ENCODE peak calls at places on chromosomes 13 and 19, in nine cellular contexts. One of them, this sample, is unnamed.

GRCh38 chr13:44855860-44856259 is 133.4 kb downstream of the NUFIP1 start:
- DNase-seq in H1: no peak
- DNase-seq in GM12891: no peak
- DNase-seq in HL-60: no peak
- DNase-seq in suprapubic skin: no peak
- DNase-seq in HCT116: no peak
- DNase-seq in transverse colon: no peak
- DNase-seq in breast epithelium: no peak
- DNase-seq in endothelial cell of umbilical vein: no peak
- DNase-seq in this sample: no peak

GRCh38 chr19:47095707-47096704 is 17.6 kb downstream of the ZC3H4 start:
- DNase-seq in GM12891: no peak
- DNase-seq in endothelial cell of umbilical vein: no peak
- DNase-seq in breast epithelium: peak
- DNase-seq in suprapubic skin: peak
- DNase-seq in H1: no peak
- DNase-seq in transverse colon: peak
- DNase-seq in HCT116: peak
- DNase-seq in HL-60: peak
- DNase-seq in this sample: peak

GRCh38 chr13:77833331-77833863 is 85.2 kb downstream of the EDNRB start:
- DNase-seq in HCT116: no peak
- DNase-seq in H1: no peak
- DNase-seq in endothelial cell of umbilical vein: no peak
- DNase-seq in transverse colon: no peak
- DNase-seq in suprapubic skin: no peak
- DNase-seq in GM12891: no peak
- DNase-seq in breast epithelium: no peak
- DNase-seq in HL-60: peak
- DNase-seq in this sample: no peak

GRCh38 chr19:19217110-19217509 is 5.4 kb downstream of the NCAN start:
- DNase-seq in suprapubic skin: no peak
- DNase-seq in transverse colon: no peak
- DNase-seq in GM12891: no peak
- DNase-seq in breast epithelium: no peak
- DNase-seq in HL-60: no peak
- DNase-seq in H1: no peak
- DNase-seq in HCT116: peak
- DNase-seq in endothelial cell of umbilical vein: no peak
- DNase-seq in this sample: no peak

GRCh38 chr19:33395561-33396550 is 22.3 kb downstream of the CEBPG start:
- DNase-seq in endothelial cell of umbilical vein: no peak
- DNase-seq in HL-60: no peak
- DNase-seq in GM12891: no peak
- DNase-seq in transverse colon: no peak
- DNase-seq in H1: no peak
- DNase-seq in breast epithelium: no peak
- DNase-seq in suprapubic skin: peak
- DNase-seq in HCT116: no peak
- DNase-seq in this sample: peak

GRCh38 chr19:39740395-39740794 is 2.6 kb upstream of the CLC start:
- DNase-seq in transverse colon: no peak
- DNase-seq in endothelial cell of umbilical vein: no peak
- DNase-seq in GM12891: no peak
- DNase-seq in suprapubic skin: no peak
- DNase-seq in H1: no peak
- DNase-seq in HL-60: no peak
- DNase-seq in breast epithelium: no peak
- DNase-seq in HCT116: no peak
- DNase-seq in this sample: no peak

GRCh38 chr13:39918837-39919236 is 263.4 kb downstream of the COG6 start:
- DNase-seq in HL-60: no peak
- DNase-seq in GM12891: no peak
- DNase-seq in breast epithelium: no peak
- DNase-seq in transverse colon: no peak
- DNase-seq in H1: no peak
- DNase-seq in suprapubic skin: no peak
- DNase-seq in endothelial cell of umbilical vein: no peak
- DNase-seq in HCT116: no peak
- DNase-seq in this sample: no peak

GRCh38 chr19:55493650-55494171 is 5.5 kb downstream of the SSC5D start:
- DNase-seq in transverse colon: no peak
- DNase-seq in endothelial cell of umbilical vein: no peak
- DNase-seq in breast epithelium: no peak
- DNase-seq in HCT116: no peak
- DNase-seq in GM12891: no peak
- DNase-seq in suprapubic skin: peak
- DNase-seq in H1: no peak
- DNase-seq in HL-60: no peak
- DNase-seq in this sample: peak

GRCh38 chr19:13181747-13182388 is 31.7 kb downstream of the IER2 start:
- DNase-seq in suprapubic skin: no peak
- DNase-seq in H1: no peak
- DNase-seq in endothelial cell of umbilical vein: peak
- DNase-seq in HL-60: peak
- DNase-seq in GM12891: no peak
- DNase-seq in transverse colon: peak
- DNase-seq in breast epithelium: peak
- DNase-seq in HCT116: no peak
- DNase-seq in this sample: no peak

GRCh38 chr13:36774895-36775294 is 44.1 kb upstream of the RFXAP start:
- DNase-seq in GM12891: no peak
- DNase-seq in H1: no peak
- DNase-seq in transverse colon: no peak
- DNase-seq in HL-60: no peak
- DNase-seq in HCT116: no peak
- DNase-seq in suprapubic skin: no peak
- DNase-seq in breast epithelium: no peak
- DNase-seq in endothelial cell of umbilical vein: peak
- DNase-seq in this sample: no peak

GRCh38 chr19:18478545-18479311 is 40.8 kb upstream of the ISYNA1 start:
- DNase-seq in GM12891: peak
- DNase-seq in HL-60: peak
- DNase-seq in transverse colon: peak
- DNase-seq in endothelial cell of umbilical vein: no peak
- DNase-seq in HCT116: no peak
- DNase-seq in H1: no peak
- DNase-seq in breast epithelium: peak
- DNase-seq in suprapubic skin: peak
- DNase-seq in this sample: peak

GRCh38 chr13:30806784-30807183 is 71.4 kb downstream of the ALOX5AP start:
- DNase-seq in suprapubic skin: no peak
- DNase-seq in endothelial cell of umbilical vein: peak
- DNase-seq in HL-60: no peak
- DNase-seq in HCT116: no peak
- DNase-seq in GM12891: no peak
- DNase-seq in breast epithelium: no peak
- DNase-seq in H1: no peak
- DNase-seq in transverse colon: no peak
- DNase-seq in this sample: no peak

GRCh38 chr19:52638601-52639000 is 446 bp upstream of the ZNF83 start:
- DNase-seq in suprapubic skin: peak
- DNase-seq in breast epithelium: peak
- DNase-seq in endothelial cell of umbilical vein: no peak
- DNase-seq in HL-60: no peak
- DNase-seq in H1: no peak
- DNase-seq in HCT116: no peak
- DNase-seq in GM12891: peak
- DNase-seq in transverse colon: peak
- DNase-seq in this sample: peak

DNA sequence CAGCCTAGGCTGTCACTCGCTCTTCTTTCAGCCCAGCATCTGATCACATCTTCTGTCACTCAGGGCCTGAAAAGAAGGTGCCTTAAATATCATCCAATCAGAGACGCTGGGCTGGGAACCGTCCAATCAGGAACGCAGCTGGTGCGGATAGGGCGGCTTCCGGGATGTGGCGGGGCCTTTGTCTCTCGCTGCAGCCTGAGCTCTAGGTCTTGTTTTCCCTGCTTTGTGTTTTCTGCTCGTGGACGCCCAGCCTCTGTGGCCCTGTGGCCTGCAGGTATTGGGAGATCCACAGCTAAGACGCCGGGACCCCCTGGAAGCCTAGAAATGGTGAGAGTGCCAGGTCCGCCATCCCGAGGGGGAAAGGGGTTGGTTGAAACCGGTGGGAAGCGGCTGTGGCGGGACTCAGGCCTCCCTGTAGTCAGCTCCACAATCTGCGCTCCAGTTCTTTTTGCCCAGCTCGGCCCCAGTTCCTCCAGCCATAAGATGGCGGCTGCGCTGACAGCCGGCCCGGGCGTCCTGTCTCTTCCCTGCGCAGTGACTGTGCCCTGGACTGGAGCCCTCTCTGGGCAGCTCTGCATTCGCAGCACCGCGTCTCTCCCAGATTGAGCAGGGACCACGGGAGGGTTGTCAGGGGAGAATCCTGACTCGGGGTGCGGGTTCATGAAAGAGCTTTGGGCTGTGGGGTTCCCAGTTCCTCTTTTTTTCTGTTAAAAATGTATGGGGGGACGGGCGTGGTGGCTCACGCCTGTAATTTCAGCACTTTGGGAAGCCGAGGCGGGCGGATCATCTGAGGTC is at the start of gene ZNF85:
- DNase-seq in transverse colon: peak
- DNase-seq in breast epithelium: peak
- DNase-seq in H1: peak
- DNase-seq in HCT116: peak
- DNase-seq in HL-60: peak
- DNase-seq in GM12891: peak
- DNase-seq in endothelial cell of umbilical vein: peak
- DNase-seq in suprapubic skin: peak
- DNase-seq in this sample: peak
- TF ChIP-seq POLR2AphosphoS5 in transverse colon: peak
- TF ChIP-seq POLR2AphosphoS5 in breast epithelium: peak
- TF ChIP-seq POLR2AphosphoS5 in H1: peak
- TF ChIP-seq POLR2AphosphoS5 in HCT116: no peak
- TF ChIP-seq POLR2AphosphoS5 in HL-60: no peak
- TF ChIP-seq POLR2AphosphoS5 in GM12891: no peak
- TF ChIP-seq POLR2AphosphoS5 in endothelial cell of umbilical vein: peak
- TF ChIP-seq POLR2AphosphoS5 in suprapubic skin: no peak
- TF ChIP-seq POLR2AphosphoS5 in this sample: no peak

GRCh38 chr19:28985201-28985600 is 227.8 kb downstream of the UQCRFS1 start:
- DNase-seq in breast epithelium: no peak
- DNase-seq in suprapubic skin: no peak
- DNase-seq in endothelial cell of umbilical vein: no peak
- DNase-seq in HL-60: no peak
- DNase-seq in GM12891: no peak
- DNase-seq in H1: no peak
- DNase-seq in transverse colon: no peak
- DNase-seq in HCT116: no peak
- DNase-seq in this sample: no peak

GRCh38 chr19:28990522-28990921 is 222.4 kb downstream of the UQCRFS1 start:
- DNase-seq in breast epithelium: no peak
- DNase-seq in HCT116: no peak
- DNase-seq in suprapubic skin: no peak
- DNase-seq in endothelial cell of umbilical vein: no peak
- DNase-seq in GM12891: no peak
- DNase-seq in H1: no peak
- DNase-seq in HL-60: no peak
- DNase-seq in transverse colon: no peak
- DNase-seq in this sample: no peak

GRCh38 chr19:28984315-28984714 is 228.6 kb downstream of the UQCRFS1 start:
- DNase-seq in H1: no peak
- DNase-seq in endothelial cell of umbilical vein: no peak
- DNase-seq in HCT116: no peak
- DNase-seq in HL-60: no peak
- DNase-seq in transverse colon: no peak
- DNase-seq in breast epithelium: no peak
- DNase-seq in suprapubic skin: no peak
- DNase-seq in GM12891: no peak
- DNase-seq in this sample: no peak

GRCh38 chr19:28987177-28987576 is 225.8 kb downstream of the UQCRFS1 start:
- DNase-seq in HL-60: no peak
- DNase-seq in transverse colon: no peak
- DNase-seq in GM12891: no peak
- DNase-seq in endothelial cell of umbilical vein: no peak
- DNase-seq in breast epithelium: no peak
- DNase-seq in H1: no peak
- DNase-seq in HCT116: no peak
- DNase-seq in suprapubic skin: no peak
- DNase-seq in this sample: no peak

GRCh38 chr19:28988066-28988465 is 224.9 kb downstream of the UQCRFS1 start:
- DNase-seq in GM12891: no peak
- DNase-seq in transverse colon: no peak
- DNase-seq in HCT116: no peak
- DNase-seq in breast epithelium: no peak
- DNase-seq in endothelial cell of umbilical vein: no peak
- DNase-seq in H1: no peak
- DNase-seq in HL-60: no peak
- DNase-seq in suprapubic skin: no peak
- DNase-seq in this sample: no peak
- TF ChIP-seq POLR2AphosphoS5 in GM12891: no peak
- TF ChIP-seq POLR2AphosphoS5 in transverse colon: no peak
- TF ChIP-seq POLR2AphosphoS5 in HCT116: no peak
- TF ChIP-seq POLR2AphosphoS5 in breast epithelium: no peak
- TF ChIP-seq POLR2AphosphoS5 in endothelial cell of umbilical vein: no peak
- TF ChIP-seq POLR2AphosphoS5 in H1: no peak
- TF ChIP-seq POLR2AphosphoS5 in HL-60: no peak
- TF ChIP-seq POLR2AphosphoS5 in suprapubic skin: no peak
- TF ChIP-seq POLR2AphosphoS5 in this sample: no peak

GRCh38 chr13:48233097-48233885 is at the start of gene ITM2B:
- DNase-seq in H1: peak
- DNase-seq in endothelial cell of umbilical vein: peak
- DNase-seq in GM12891: peak
- DNase-seq in HL-60: peak
- DNase-seq in HCT116: peak
- DNase-seq in transverse colon: peak
- DNase-seq in breast epithelium: peak
- DNase-seq in suprapubic skin: peak
- DNase-seq in this sample: peak
- TF ChIP-seq POLR2AphosphoS5 in H1: peak
- TF ChIP-seq POLR2AphosphoS5 in endothelial cell of umbilical vein: peak
- TF ChIP-seq POLR2AphosphoS5 in GM12891: no peak
- TF ChIP-seq POLR2AphosphoS5 in HL-60: peak
- TF ChIP-seq POLR2AphosphoS5 in HCT116: peak
- TF ChIP-seq POLR2AphosphoS5 in transverse colon: peak
- TF ChIP-seq POLR2AphosphoS5 in breast epithelium: peak
- TF ChIP-seq POLR2AphosphoS5 in suprapubic skin: peak
- TF ChIP-seq POLR2AphosphoS5 in this sample: peak

DNA sequence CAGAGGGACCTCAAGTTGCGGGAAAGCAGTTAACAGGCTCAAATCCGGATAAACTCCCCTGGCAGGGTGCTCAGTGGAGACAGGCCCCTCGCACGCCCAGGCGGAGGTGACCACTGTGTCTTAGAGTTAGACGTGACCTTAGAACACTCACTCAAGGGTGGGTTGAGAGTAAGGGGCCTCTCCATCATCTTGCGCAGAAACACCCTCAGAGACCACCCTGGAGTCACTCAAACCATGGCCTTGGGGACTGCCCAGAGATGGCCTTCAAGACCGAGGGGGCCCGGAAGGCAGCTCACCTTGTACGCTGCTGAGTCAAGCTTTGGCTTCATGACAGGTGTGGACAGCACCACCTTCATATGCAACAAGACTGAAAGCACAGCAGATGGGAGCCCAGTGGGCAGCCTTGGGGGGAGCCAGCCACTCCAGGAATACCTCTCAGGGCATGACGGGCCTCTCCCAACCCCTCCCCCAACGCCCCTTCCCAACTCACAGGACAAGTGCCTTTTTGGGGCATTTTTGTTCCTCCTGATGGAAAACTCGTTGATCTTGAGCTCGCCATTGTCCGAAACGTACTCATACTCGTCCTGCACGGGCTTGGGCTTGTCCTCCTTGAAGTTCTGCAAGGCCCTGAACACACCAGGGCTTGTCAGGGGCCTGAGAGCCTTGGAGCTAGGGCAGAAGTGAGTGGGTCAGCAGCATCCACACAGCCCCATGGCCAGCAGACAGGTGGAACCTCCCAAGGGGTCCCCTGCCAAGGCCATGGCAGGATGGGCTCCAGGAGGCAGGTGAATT is 229.2 kb downstream of the TUBA3C start:
- DNase-seq in HL-60: no peak
- DNase-seq in suprapubic skin: no peak
- DNase-seq in transverse colon: no peak
- DNase-seq in HCT116: no peak
- DNase-seq in endothelial cell of umbilical vein: no peak
- DNase-seq in GM12891: no peak
- DNase-seq in H1: no peak
- DNase-seq in breast epithelium: no peak
- DNase-seq in this sample: no peak
- TF ChIP-seq POLR2AphosphoS5 in HL-60: no peak
- TF ChIP-seq POLR2AphosphoS5 in suprapubic skin: no peak
- TF ChIP-seq POLR2AphosphoS5 in transverse colon: no peak
- TF ChIP-seq POLR2AphosphoS5 in HCT116: no peak
- TF ChIP-seq POLR2AphosphoS5 in endothelial cell of umbilical vein: no peak
- TF ChIP-seq POLR2AphosphoS5 in GM12891: no peak
- TF ChIP-seq POLR2AphosphoS5 in H1: no peak
- TF ChIP-seq POLR2AphosphoS5 in breast epithelium: no peak
- TF ChIP-seq POLR2AphosphoS5 in this sample: no peak

This sample was measured in upper lobe of left lung.